ENCODE peak calls at places on chromosomes 1 and 21, in six cellular contexts. T is CD4-positive, alpha-beta memory T cell; K is NCI-H510A treated with DMSO at 0.1 percent for 48 hours; J is stimulated activated CD4-positive, alpha-beta T cell treated with anti-CD3 and anti-CD28 coated beads, Interleukin-12 subunit alpha, Interleukin-12 subunit beta, amount 100 ng/mL, for 48 hours; O is Kasumi-1; W is fibroblast of mammary gland. I is an unnamed sample.

GRCh38 chr1:43348343-43348808 is 10.4 kb upstream of the CDC20 start:
- DNase-seq in T (no peak), K (peak), J (no peak), O (no peak), W (no peak), I (no peak)

GRCh38 chr1:3507636-3508275 is 53.3 kb downstream of the ARHGEF16 start:
- DNase-seq in T (no peak), K (no peak), J (no peak), O (no peak), W (no peak), I (no peak)

GRCh38 chr1:88228153-88228552 is 455.9 kb upstream of the PKN2 start:
- DNase-seq in T (no peak), K (no peak), J (no peak), O (no peak), W (no peak), I (no peak)

GRCh38 chr1:162133566-162133965 is 64.1 kb downstream of the NOS1AP start:
- DNase-seq in T (no peak), K (no peak), J (no peak), O (no peak), W (no peak), I (no peak)

GRCh38 chr1:31421404-31422040 is 8.5 kb downstream of the SERINC2 start:
- DNase-seq in T (no peak), K (no peak), J (no peak), O (peak), W (no peak), I (no peak)

GRCh38 chr1:3674100-3675094 is 22.1 kb downstream of the TP73 start:
- DNase-seq in T (no peak), K (no peak), J (no peak), O (no peak), W (no peak), I (no peak)

GRCh38 chr21:20802631-20803260 is 195.5 kb upstream of the NCAM2 start:
- DNase-seq in T (no peak), K (no peak), J (no peak), O (no peak), W (no peak), I (no peak)

GRCh38 chr1:57296726-57297252 is 127.1 kb downstream of the DAB1 start:
- DNase-seq in T (no peak), K (no peak), J (no peak), O (no peak), W (no peak), I (no peak)

GRCh38 chr1:193654951-193655705 is 468.7 kb upstream of the B3GALT2 start:
- DNase-seq in T (no peak), K (no peak), J (no peak), O (no peak), W (peak), I (no peak)

GRCh38 chr1:42422672-42423236 is 33.1 kb downstream of the ZMYND12 start:
- DNase-seq in T (no peak), K (no peak), J (no peak), O (no peak), W (no peak), I (no peak)

GRCh38 chr1:12153181-12153785 is 13.5 kb upstream of the TNFRSF1B start:
- DNase-seq in T (no peak), K (no peak), J (no peak), O (peak), W (peak), I (peak)